ENCODE peak calls at places on chromosomes 12 and 14, in eight cellular contexts. Y is body of pancreas, G is pancreas, A is LNCaP clone FGC, N is neural progenitor cell, C is psoas muscle, J is suprapubic skin, K is K562. P is an unnamed sample.

GRCh38 chr12:49304161-49304560 is 9.2 kb downstream of the PRPH start:
- DNase-seq in N (no peak), Y (no peak), G (no peak), K (peak), A (no peak), C (no peak), J (no peak), P (peak)

GRCh38 chr12:92503977-92504966 is 198.5 kb upstream of the PLEKHG7 start:
- DNase-seq in Y (peak), J (no peak), K (no peak), C (peak), N (peak), G (peak), A (no peak), P (no peak)

GRCh38 chr14:69610020-69610858 is 1.2 kb upstream of the SUSD6 start:
- DNase-seq in C (no peak), N (no peak), A (no peak), G (no peak), Y (no peak), J (no peak), K (no peak), P (no peak)

GRCh38 chr14:22553445-22553844 is 35.6 kb downstream of the DAD1 start:
- DNase-seq in Y (no peak), A (no peak), N (no peak), K (no peak), C (no peak), G (no peak), J (no peak), P (no peak)

GRCh38 chr12:77891531-77892147 is 60.9 kb downstream of the NAV3 start:
- DNase-seq in J (no peak), N (no peak), Y (no peak), G (no peak), A (no peak), C (no peak), K (no peak), P (no peak)

GRCh38 chr12:92488735-92489134 is 214.1 kb upstream of the PLEKHG7 start:
- DNase-seq in J (no peak), G (no peak), K (no peak), C (no peak), N (no peak), A (no peak), Y (no peak), P (no peak)

GRCh38 chr12:22518067-22518719 is 26.1 kb downstream of the C2CD5 start:
- DNase-seq in Y (peak), G (peak), K (no peak), J (no peak), C (no peak), A (peak), N (no peak), P (no peak)

GRCh38 chr12:93547778-93548177 is 24.7 kb upstream of the SOCS2 start:
- DNase-seq in Y (no peak), C (no peak), A (no peak), J (no peak), N (no peak), K (no peak), G (no peak), P (no peak)

GRCh38 chr12:112988224-112988623 is 9.9 kb downstream of the OAS2 start:
- DNase-seq in N (no peak), G (no peak), C (no peak), A (no peak), J (no peak), Y (no peak), K (no peak), P (no peak)

GRCh38 chr12:116053479-116054195 is 223.9 kb downstream of the MED13L start:
- DNase-seq in J (peak), G (no peak), Y (peak), K (no peak), A (no peak), N (no peak), C (no peak), P (peak)

GRCh38 chr14:99270491-99271287 is 1.3 kb downstream of the BCL11B start:
- DNase-seq in J (peak), K (no peak), G (no peak), C (no peak), Y (no peak), A (no peak), N (peak), P (no peak)

GRCh38 chr12:56120158-56120846 is 2.2 kb downstream of the ZC3H10 start:
- DNase-seq in N (no peak), Y (no peak), K (peak), G (no peak), C (no peak), A (no peak), J (peak), P (no peak)

GRCh38 chr12:56117778-56118687 is at the start of gene ZC3H10:
- DNase-seq in N (peak), J (peak), C (peak), A (peak), Y (peak), K (peak), G (peak), P (peak)

GRCh38 chr12:56118688-56119045 is 601 bp downstream of the ZC3H10 start:
- DNase-seq in G (no peak), Y (no peak), J (no peak), C (no peak), K (no peak), A (no peak), N (no peak), P (no peak)

GRCh38 chr12:56121204-56121870 is 3.3 kb downstream of the ZC3H10 start:
- DNase-seq in A (no peak), J (no peak), N (no peak), Y (no peak), K (no peak), C (no peak), G (no peak), P (no peak)

DNA sequence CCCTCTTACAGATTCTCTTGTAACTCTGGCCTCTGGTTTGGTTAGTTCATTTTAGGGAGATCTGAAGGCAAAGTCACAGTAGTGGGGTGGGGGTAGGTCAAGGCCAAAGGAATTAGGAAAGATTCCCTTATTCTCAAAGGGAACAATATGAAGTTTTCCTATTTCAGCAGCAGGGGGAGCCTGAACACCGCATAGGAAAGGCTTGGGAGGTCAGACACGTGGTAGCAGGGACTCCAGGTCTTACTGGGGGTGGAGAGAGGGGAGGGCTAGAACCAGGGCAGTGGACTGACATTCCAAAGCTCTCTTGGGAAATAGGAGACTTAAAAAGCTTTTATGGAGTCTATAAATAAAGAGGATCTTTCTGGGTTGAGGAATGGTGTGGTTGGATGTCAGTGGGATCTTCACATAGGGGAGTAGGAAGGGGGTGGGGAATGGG is 1.3 kb downstream of the ZC3H10 start:
- DNase-seq in A (peak), K (peak), Y (peak), C (peak), G (no peak), J (peak), N (peak), P (peak)
- TF ChIP-seq CTCF in A (peak), K (peak), Y (peak), C (peak), G (peak), J (peak), N (peak), P (peak)

GRCh38 chr12:26465419-26466097 is 270.2 kb downstream of the SSPN start:
- DNase-seq in K (no peak), J (no peak), Y (no peak), C (no peak), G (no peak), N (peak), A (no peak), P (no peak)
- TF ChIP-seq CTCF in K (peak), J (no peak), Y (no peak), C (no peak), G (no peak), N (peak), A (peak), P (peak)

DNA sequence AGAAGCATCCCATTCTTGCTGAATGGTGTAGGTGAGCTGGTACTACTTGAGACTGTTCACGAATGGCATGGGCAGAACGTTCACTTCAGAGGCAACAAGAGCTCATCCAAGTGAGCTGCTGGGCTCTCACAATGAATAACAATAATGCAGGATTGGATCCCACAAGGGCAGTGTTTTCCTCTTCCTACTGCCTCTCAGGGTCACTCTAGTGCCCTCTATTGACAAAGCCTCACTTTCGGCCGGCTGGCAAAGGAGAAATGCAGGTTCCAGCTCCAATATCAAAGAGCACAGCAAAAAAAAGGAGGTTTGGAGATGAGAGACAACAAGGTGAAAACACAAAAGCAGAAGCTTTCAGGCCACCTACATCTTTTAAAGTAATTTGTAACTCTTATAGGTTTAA is 74.6 kb upstream of the MYF6 start:
- DNase-seq in J (no peak), K (no peak), G (no peak), Y (peak), N (peak), A (no peak), C (peak), P (no peak)
- TF ChIP-seq CTCF in J (no peak), K (no peak), G (no peak), Y (no peak), N (peak), A (peak), C (no peak), P (peak)

GRCh38 chr12:96497800-96498199 is 8.4 kb downstream of the CFAP54 start:
- DNase-seq in J (no peak), C (no peak), G (no peak), A (no peak), K (no peak), N (no peak), Y (no peak), P (no peak)

GRCh38 chr12:96495155-96495554 is 5.8 kb downstream of the CFAP54 start:
- DNase-seq in N (no peak), Y (no peak), J (no peak), K (no peak), C (no peak), G (no peak), A (no peak), P (no peak)

GRCh38 chr12:96493101-96493500 is 3.7 kb downstream of the CFAP54 start:
- DNase-seq in J (no peak), C (no peak), G (no peak), Y (no peak), A (no peak), K (no peak), N (no peak), P (peak)

GRCh38 chr12:96496944-96497343 is 7.6 kb downstream of the CFAP54 start:
- DNase-seq in Y (no peak), G (no peak), J (no peak), N (no peak), C (no peak), A (no peak), K (no peak), P (no peak)

GRCh38 chr12:96495841-96496545 is 6.6 kb downstream of the CFAP54 start:
- DNase-seq in G (no peak), Y (no peak), C (no peak), J (no peak), A (no peak), N (no peak), K (no peak), P (no peak)
- TF ChIP-seq CTCF in G (no peak), Y (no peak), C (no peak), J (no peak), A (no peak), N (no peak), K (no peak), P (no peak)

GRCh38 chr12:98151105-98151504 is 364.3 kb upstream of the TMPO start:
- DNase-seq in J (no peak), Y (no peak), C (no peak), N (no peak), A (no peak), G (no peak), K (no peak), P (no peak)
- TF ChIP-seq CTCF in J (no peak), Y (no peak), C (no peak), N (no peak), A (no peak), G (no peak), K (no peak), P (no peak)

GRCh38 chr12:19572920-19573558 is 133.7 kb downstream of the AEBP2 start:
- DNase-seq in N (peak), G (peak), Y (peak), A (peak), J (no peak), K (peak), C (no peak), P (peak)
- TF ChIP-seq CTCF in N (peak), G (no peak), Y (no peak), A (peak), J (no peak), K (peak), C (peak), P (peak)

DNA sequence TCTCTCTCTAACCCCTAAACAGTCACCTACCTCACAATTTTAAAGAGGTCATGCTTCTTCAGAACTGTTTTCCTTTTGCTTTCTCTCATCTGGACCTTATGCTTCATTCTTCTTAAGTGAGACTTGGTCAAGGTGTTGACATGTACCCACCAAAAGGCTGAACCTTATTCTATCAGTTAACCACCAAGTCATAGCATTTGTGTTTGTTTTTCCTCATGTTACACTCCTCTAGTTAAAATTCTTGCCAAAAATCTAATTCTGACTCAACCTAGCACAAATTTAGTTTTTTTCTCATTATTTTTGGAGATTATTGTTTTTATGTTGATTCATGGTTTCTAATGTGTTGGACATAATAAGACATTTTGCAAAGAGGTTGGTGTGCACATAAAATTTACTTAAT is 578.6 kb downstream of the SLC16A7 start:
- DNase-seq in N (no peak), Y (no peak), C (no peak), G (no peak), J (no peak), K (no peak), A (no peak), P (peak)
- TF ChIP-seq CTCF in N (no peak), Y (no peak), C (no peak), G (no peak), J (no peak), K (no peak), A (no peak), P (no peak)

GRCh38 chr14:88553886-88554457 is 835 bp downstream of the PTPN21 start:
- DNase-seq in A (no peak), K (no peak), C (no peak), Y (peak), J (no peak), G (no peak), N (no peak), P (no peak)

GRCh38 chr14:88550078-88550477 is 4.7 kb downstream of the PTPN21 start:
- DNase-seq in N (no peak), Y (no peak), J (no peak), K (no peak), C (no peak), G (peak), A (no peak), P (no peak)

GRCh38 chr14:88551936-88552565 is 2.8 kb downstream of the PTPN21 start:
- DNase-seq in N (peak), G (peak), Y (no peak), A (no peak), K (no peak), J (peak), C (peak), P (no peak)

GRCh38 chr14:88552859-88553258 is 1.9 kb downstream of the PTPN21 start:
- DNase-seq in Y (no peak), J (no peak), K (no peak), G (no peak), A (peak), N (no peak), C (no peak), P (no peak)

DNA sequence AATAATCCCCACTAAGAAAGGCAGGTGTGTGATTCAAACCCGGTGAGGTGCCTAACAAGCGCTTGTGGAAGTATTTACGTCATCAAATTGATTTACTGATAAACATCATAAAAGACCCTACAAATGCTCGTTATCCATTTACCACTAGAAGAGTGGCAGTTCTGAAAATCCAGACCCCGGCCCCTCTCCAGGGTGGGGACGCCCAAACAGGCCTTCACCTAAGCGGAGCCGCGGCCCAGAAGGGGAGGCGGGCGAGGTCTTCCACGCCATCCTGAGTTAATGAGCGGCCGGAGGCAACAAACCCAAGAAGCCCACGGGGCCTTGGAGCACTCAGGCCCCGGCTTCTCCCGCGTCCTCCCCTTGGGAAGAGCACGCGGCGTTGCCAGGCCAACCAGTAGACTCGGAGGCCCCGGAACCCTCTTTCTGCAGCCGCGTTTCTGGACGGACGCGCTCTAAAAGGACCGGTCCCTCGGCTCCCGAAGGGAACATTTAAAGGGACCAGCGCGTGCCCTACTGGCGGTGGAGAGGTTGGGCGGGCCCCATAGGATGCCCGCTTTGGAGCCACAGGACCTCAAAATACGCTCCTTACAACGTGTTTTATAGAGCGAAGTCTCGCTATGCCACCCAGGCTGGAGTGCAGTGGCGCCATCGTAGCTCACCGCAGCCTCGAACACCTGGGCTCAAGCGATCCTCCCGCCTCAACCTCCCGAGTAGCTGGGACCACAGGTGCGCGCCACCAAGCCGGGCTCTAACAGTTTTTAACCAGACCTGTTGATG is 3.5 kb downstream of the PTPN21 start:
- DNase-seq in J (peak), Y (peak), C (peak), K (peak), A (no peak), G (peak), N (peak), P (peak)
- TF ChIP-seq CTCF in J (peak), Y (no peak), C (no peak), K (no peak), A (no peak), G (no peak), N (peak), P (peak)

DNA sequence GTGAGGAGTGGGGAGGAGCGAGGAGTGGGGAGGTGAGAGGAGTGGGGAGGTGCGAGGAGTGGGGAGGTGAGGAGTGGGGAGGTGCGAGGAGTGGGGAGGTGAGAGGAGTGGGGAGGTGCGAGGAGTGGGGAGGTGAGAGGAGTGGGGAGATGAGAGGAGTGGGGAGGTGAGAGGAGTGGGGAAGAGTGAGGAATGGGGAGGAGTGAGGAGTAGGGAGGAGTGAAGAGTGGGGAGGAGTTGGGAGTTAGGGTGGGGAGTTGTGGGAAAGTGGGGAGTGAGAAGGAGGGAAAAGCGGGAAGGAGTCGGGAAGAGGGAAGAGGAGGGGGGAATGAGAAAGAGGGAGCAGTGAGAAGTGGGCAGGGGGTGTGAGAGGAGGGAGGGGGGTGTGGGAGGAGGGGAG is 86.1 kb downstream of the B4GALNT3 start:
- DNase-seq in Y (no peak), A (no peak), C (no peak), K (no peak), N (no peak), G (no peak), J (no peak), P (no peak)
- TF ChIP-seq CTCF in Y (no peak), A (no peak), C (no peak), K (no peak), N (no peak), G (no peak), J (no peak), P (no peak)

GRCh38 chr14:104770851-104771272 is 17.9 kb downstream of the SIVA1 start:
- DNase-seq in N (no peak), G (peak), K (no peak), J (no peak), A (no peak), Y (no peak), C (no peak), P (no peak)
- TF ChIP-seq CTCF in N (peak), G (no peak), K (peak), J (peak), A (peak), Y (peak), C (peak), P (peak)

P was measured in HFFc6.